ENCODE peak calls at places on chromosomes 12 and 14, in nine cellular contexts. Y, E, F, N, W, Q, B, X and J are unnamed samples.
A peak's percentile ranks its signal among the peaks of the same experiment; 100 is the strongest.

GRCh38 chr14:33647385-33647786 is 303.5 kb downstream of the EGLN3 start:
- DNase-seq in Y (no peak), E (peak; percentile 96), F (no peak), N (no peak), W (no peak), Q (peak; percentile 80), B (no peak), X (no peak), J (no peak)

GRCh38 chr14:37593496-37594237 is 1.4 kb downstream of the FOXA1 start:
- DNase-seq in Y (no peak), E (no peak), F (no peak), N (no peak), W (no peak), Q (no peak), B (no peak), X (no peak), J (no peak)

GRCh38 chr12:53811606-53812005 is 59.8 kb upstream of the CISTR start:
- DNase-seq in Y (no peak), E (no peak), F (no peak), N (no peak), W (no peak), Q (no peak), B (no peak), X (no peak), J (no peak)

GRCh38 chr12:1791104-1791927 is 29.0 kb upstream of the LRTM2 start:
- DNase-seq in Y (peak; percentile 78), E (peak; percentile 61), F (peak; percentile 75), N (peak; percentile 76), W (no peak), Q (no peak), B (peak; percentile 77), X (peak; percentile 61), J (peak; percentile 56)

GRCh38 chr12:114499338-114499737 is 93.4 kb upstream of the TBX5 start:
- DNase-seq in Y (no peak), E (no peak), F (no peak), N (no peak), W (no peak), Q (no peak), B (no peak), X (no peak), J (no peak)

GRCh38 chr14:22918519-22918808 is 485 bp downstream of the RBM23 start:
- DNase-seq in Y (no peak), E (no peak), F (no peak), N (no peak), W (no peak), Q (no peak), B (peak; percentile 70), X (no peak), J (no peak)

GRCh38 chr12:69900720-69901131 is 75.7 kb downstream of the MYRFL start:
- DNase-seq in Y (peak; percentile 92), E (peak; percentile 68), F (peak; percentile 69), N (peak; percentile 91), W (peak; percentile 74), Q (no peak), B (no peak), X (peak; percentile 83), J (peak; percentile 49)

GRCh38 chr12:114895081-114895480 is 211.1 kb upstream of the TBX3 start:
- DNase-seq in Y (no peak), E (no peak), F (no peak), N (no peak), W (no peak), Q (no peak), B (no peak), X (no peak), J (no peak)

GRCh38 chr14:93994919-93995682 is 2.0 kb upstream of the CCDC197 start:
- DNase-seq in Y (no peak), E (peak; percentile 34), F (peak; percentile 59), N (no peak), W (no peak), Q (no peak), B (no peak), X (no peak), J (no peak)

GRCh38 chr12:59724011-59724703 is 128.3 kb downstream of the SLC16A7 start:
- DNase-seq in Y (no peak), E (no peak), F (no peak), N (no peak), W (no peak), Q (no peak), B (no peak), X (no peak), J (no peak)

GRCh38 chr12:90905691-90906370 is 49.1 kb downstream of the CCER1 start:
- DNase-seq in Y (no peak), E (no peak), F (no peak), N (no peak), W (no peak), Q (no peak), B (no peak), X (no peak), J (no peak)

GRCh38 chr12:46717159-46717558 is 108.6 kb downstream of the SLC38A4 start:
- DNase-seq in Y (no peak), E (no peak), F (no peak), N (no peak), W (no peak), Q (no peak), B (no peak), X (no peak), J (no peak)

GRCh38 chr12:47797432-47797831 is 22.3 kb downstream of the HDAC7 start:
- DNase-seq in Y (peak; percentile 83), E (no peak), F (no peak), N (no peak), W (no peak), Q (no peak), B (peak; percentile 69), X (no peak), J (no peak)

DNA sequence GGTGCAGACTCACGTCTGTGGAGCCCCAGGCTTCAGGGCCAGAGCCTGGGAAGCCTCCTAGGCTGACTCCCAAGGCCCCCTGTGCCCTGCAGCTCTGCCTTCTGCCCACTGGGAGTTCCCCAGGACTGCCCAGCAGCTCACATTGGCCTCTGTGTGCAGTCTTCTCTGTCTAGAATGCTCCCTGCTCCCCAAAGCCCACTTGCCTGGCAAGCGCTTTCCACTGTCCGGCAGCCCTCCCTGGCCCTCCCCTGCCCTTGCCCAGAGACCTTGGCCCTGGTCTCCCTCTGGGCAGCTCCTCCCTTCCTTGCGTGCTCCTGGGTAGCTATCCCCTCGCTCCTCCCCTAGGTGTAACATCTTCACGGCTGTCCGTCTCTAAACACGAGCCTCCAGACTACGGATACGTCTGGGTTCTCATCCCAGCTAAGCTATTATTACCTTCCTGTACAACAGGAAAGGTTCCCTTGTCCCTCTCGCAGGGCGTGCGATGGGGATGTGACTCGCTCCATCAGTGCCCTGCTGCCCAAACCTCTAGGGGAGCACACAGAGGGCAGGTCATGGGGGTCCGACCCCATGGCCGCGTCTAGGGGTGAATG is 325.5 kb upstream of the RTL1 start:
- DNase-seq in Y (no peak), E (no peak), F (no peak), N (peak; percentile 12), W (no peak), Q (no peak), B (peak; percentile 46), X (no peak), J (no peak)
- TF ChIP-seq CTCF in Y (no peak), E (no peak), F (no peak), N (no peak), W (no peak), Q (no peak), B (no peak), X (no peak), J (no peak)

GRCh38 chr14:24437020-24437735 is 5.4 kb downstream of the SDR39U1 start:
- DNase-seq in Y (peak; percentile 67), E (no peak), F (no peak), N (no peak), W (no peak), Q (no peak), B (no peak), X (no peak), J (no peak)
- TF ChIP-seq CTCF in Y (peak; percentile 57), E (no peak), F (peak; percentile 15), N (no peak), W (peak; percentile 13), Q (no peak), B (no peak), X (no peak), J (peak; percentile 15)

GRCh38 chr14:105287249-105288102 is 13.3 kb downstream of the BRF1 start:
- DNase-seq in Y (no peak), E (no peak), F (no peak), N (no peak), W (no peak), Q (no peak), B (no peak), X (no peak), J (no peak)

GRCh38 chr14:105292810-105293711 is 7.7 kb downstream of the BRF1 start:
- DNase-seq in Y (no peak), E (no peak), F (no peak), N (no peak), W (no peak), Q (no peak), B (peak; percentile 61), X (no peak), J (no peak)

GRCh38 chr14:105286759-105287144 is 14.0 kb downstream of the BRF1 start:
- DNase-seq in Y (no peak), E (no peak), F (no peak), N (no peak), W (no peak), Q (no peak), B (no peak), X (no peak), J (no peak)

GRCh38 chr14:105294142-105294597 is 6.6 kb downstream of the BRF1 start:
- DNase-seq in Y (peak; percentile 71), E (no peak), F (no peak), N (no peak), W (no peak), Q (no peak), B (peak; percentile 77), X (no peak), J (peak; percentile 73)

GRCh38 chr14:105290598-105291356 is 10.0 kb downstream of the BRF1 start:
- DNase-seq in Y (no peak), E (no peak), F (no peak), N (no peak), W (no peak), Q (no peak), B (no peak), X (no peak), J (peak; percentile 67)
- TF ChIP-seq CTCF in Y (no peak), E (no peak), F (no peak), N (no peak), W (no peak), Q (no peak), B (no peak), X (no peak), J (no peak)

DNA sequence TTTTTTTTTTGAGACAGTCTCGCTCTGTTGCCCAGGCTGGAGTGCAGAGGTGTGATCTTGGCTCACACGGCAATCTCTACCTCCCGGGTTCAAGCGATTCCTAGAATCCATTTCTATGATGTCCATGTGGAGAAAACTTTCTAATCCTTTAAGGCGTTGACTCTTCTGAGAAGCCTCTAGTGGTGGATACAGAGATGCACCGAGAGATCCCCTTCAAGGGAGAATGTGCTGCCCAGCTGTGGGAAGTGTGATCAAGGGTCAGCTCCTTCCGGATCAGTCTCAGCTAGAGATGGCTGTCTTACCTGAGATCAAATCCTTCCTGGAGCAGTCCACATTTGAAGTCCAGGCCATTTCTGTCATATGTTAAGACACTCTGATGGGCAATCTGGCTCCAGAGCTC is 92.7 kb upstream of the HECTD1 start:
- DNase-seq in Y (no peak), E (no peak), F (no peak), N (no peak), W (no peak), Q (no peak), B (no peak), X (no peak), J (no peak)
- TF ChIP-seq CTCF in Y (no peak), E (no peak), F (no peak), N (no peak), W (peak; percentile 28), Q (peak; percentile 6), B (no peak), X (no peak), J (no peak)

GRCh38 chr14:105931808-105932483 is 405.6 kb downstream of the TMEM121 start:
- DNase-seq in Y (no peak), E (no peak), F (no peak), N (no peak), W (no peak), Q (no peak), B (no peak), X (no peak), J (no peak)
- TF ChIP-seq CTCF in Y (no peak), E (no peak), F (no peak), N (no peak), W (no peak), Q (no peak), B (no peak), X (no peak), J (no peak)